ENCODE peak calls at places on chromosomes 6 and 20, in five cellular contexts. I, P, F, S and Q are unnamed samples.
A peak's percentile ranks its signal among the peaks of the same experiment; 100 is the strongest.

GRCh38 chr6:2558861-2559811 is 191.6 kb downstream of the MYLK4 start:
- DNase-seq in I (no peak), P (no peak), F (no peak), S (no peak), Q (no peak)

GRCh38 chr6:122476131-122476530 is 4.5 kb upstream of the SERINC1 start:
- DNase-seq in I (no peak), P (no peak), F (no peak), S (no peak), Q (no peak)

GRCh38 chr20:38969708-38970107 is 7.6 kb downstream of the DHX35 start:
- DNase-seq in I (no peak), P (no peak), F (no peak), S (no peak), Q (no peak)

GRCh38 chr6:43798688-43799444 is 28.9 kb downstream of the VEGFA start:
- DNase-seq in I (peak; percentile 76), P (peak; percentile 90), F (peak; percentile 46), S (no peak), Q (no peak)

GRCh38 chr6:111377558-111378120 is 105.4 kb downstream of the REV3L start:
- DNase-seq in I (no peak), P (no peak), F (no peak), S (no peak), Q (no peak)

GRCh38 chr20:11159728-11160127 is 485.9 kb upstream of the JAG1 start:
- DNase-seq in I (no peak), P (peak; percentile 46), F (peak; percentile 89), S (no peak), Q (no peak)

GRCh38 chr20:35870541-35871307 is 83.6 kb downstream of the SCAND1 start:
- DNase-seq in I (no peak), P (no peak), F (no peak), S (no peak), Q (no peak)

GRCh38 chr6:126143650-126144260 is 157.4 kb downstream of the TRMT11 start:
- DNase-seq in I (no peak), P (no peak), F (no peak), S (no peak), Q (peak; percentile 30)

GRCh38 chr6:73006161-73006560 is 219.1 kb downstream of the KHDC1L start:
- DNase-seq in I (no peak), P (no peak), F (no peak), S (no peak), Q (no peak)